ENCODE peak calls at places on chromosomes 13 and 19, in ten cellular contexts. One of them, this sample, is unnamed.

GRCh38 chr19:13100031-13100588 is 2.5 kb downstream of the LYL1 start:
- DNase-seq in foreskin melanocyte: no peak
- DNase-seq in hypothalamus: no peak
- DNase-seq in ACHN: no peak
- DNase-seq in OCI-M1: peak
- DNase-seq in NCI-H345: no peak
- DNase-seq in mammary epithelial cell: peak
- DNase-seq in neural progenitor cell: no peak
- DNase-seq in glomerular endothelial cell: no peak
- DNase-seq in activated CD4-positive, alpha-beta T cell treated with anti-CD3 and anti-CD28 coated beads, Interleukin-2, amount 50 U/mL, for 48 hours: peak
- DNase-seq in this sample: no peak

GRCh38 chr13:65090191-65090590 is 2139.9 kb downstream of the PCDH9 start:
- DNase-seq in foreskin melanocyte: no peak
- DNase-seq in hypothalamus: no peak
- DNase-seq in ACHN: no peak
- DNase-seq in OCI-M1: no peak
- DNase-seq in NCI-H345: no peak
- DNase-seq in mammary epithelial cell: no peak
- DNase-seq in neural progenitor cell: no peak
- DNase-seq in glomerular endothelial cell: no peak
- DNase-seq in activated CD4-positive, alpha-beta T cell treated with anti-CD3 and anti-CD28 coated beads, Interleukin-2, amount 50 U/mL, for 48 hours: no peak
- DNase-seq in this sample: no peak

GRCh38 chr19:38035515-38036495 is 128.8 kb downstream of the SIPA1L3 start:
- DNase-seq in foreskin melanocyte: no peak
- DNase-seq in hypothalamus: peak
- DNase-seq in ACHN: peak
- DNase-seq in OCI-M1: no peak
- DNase-seq in NCI-H345: no peak
- DNase-seq in mammary epithelial cell: no peak
- DNase-seq in neural progenitor cell: no peak
- DNase-seq in glomerular endothelial cell: no peak
- DNase-seq in activated CD4-positive, alpha-beta T cell treated with anti-CD3 and anti-CD28 coated beads, Interleukin-2, amount 50 U/mL, for 48 hours: no peak
- DNase-seq in this sample: no peak

GRCh38 chr19:29696045-29696682 is 18.9 kb downstream of the C19orf12 start:
- DNase-seq in foreskin melanocyte: no peak
- DNase-seq in hypothalamus: no peak
- DNase-seq in ACHN: no peak
- DNase-seq in OCI-M1: no peak
- DNase-seq in NCI-H345: no peak
- DNase-seq in mammary epithelial cell: no peak
- DNase-seq in neural progenitor cell: no peak
- DNase-seq in glomerular endothelial cell: no peak
- DNase-seq in activated CD4-positive, alpha-beta T cell treated with anti-CD3 and anti-CD28 coated beads, Interleukin-2, amount 50 U/mL, for 48 hours: no peak
- DNase-seq in this sample: no peak

GRCh38 chr13:99970761-99971575 is 599 bp downstream of the ZIC5 start:
- DNase-seq in foreskin melanocyte: no peak
- DNase-seq in hypothalamus: no peak
- DNase-seq in ACHN: peak
- DNase-seq in OCI-M1: no peak
- DNase-seq in NCI-H345: peak
- DNase-seq in mammary epithelial cell: no peak
- DNase-seq in neural progenitor cell: peak
- DNase-seq in glomerular endothelial cell: no peak
- DNase-seq in activated CD4-positive, alpha-beta T cell treated with anti-CD3 and anti-CD28 coated beads, Interleukin-2, amount 50 U/mL, for 48 hours: no peak
- DNase-seq in this sample: no peak

GRCh38 chr13:101691326-101691725 is 238.9 kb downstream of the ITGBL1 start:
- DNase-seq in foreskin melanocyte: no peak
- DNase-seq in hypothalamus: no peak
- DNase-seq in ACHN: no peak
- DNase-seq in OCI-M1: no peak
- DNase-seq in NCI-H345: no peak
- DNase-seq in mammary epithelial cell: peak
- DNase-seq in neural progenitor cell: no peak
- DNase-seq in glomerular endothelial cell: no peak
- DNase-seq in activated CD4-positive, alpha-beta T cell treated with anti-CD3 and anti-CD28 coated beads, Interleukin-2, amount 50 U/mL, for 48 hours: no peak
- DNase-seq in this sample: no peak

GRCh38 chr13:76725211-76725610 is 161.0 kb downstream of the KCTD12 start:
- DNase-seq in foreskin melanocyte: peak
- DNase-seq in hypothalamus: no peak
- DNase-seq in ACHN: no peak
- DNase-seq in OCI-M1: no peak
- DNase-seq in NCI-H345: no peak
- DNase-seq in mammary epithelial cell: no peak
- DNase-seq in neural progenitor cell: no peak
- DNase-seq in glomerular endothelial cell: no peak
- DNase-seq in activated CD4-positive, alpha-beta T cell treated with anti-CD3 and anti-CD28 coated beads, Interleukin-2, amount 50 U/mL, for 48 hours: no peak
- DNase-seq in this sample: no peak

GRCh38 chr13:109072505-109072904 is 443.1 kb downstream of the MYO16 start:
- DNase-seq in foreskin melanocyte: no peak
- DNase-seq in hypothalamus: no peak
- DNase-seq in ACHN: no peak
- DNase-seq in OCI-M1: no peak
- DNase-seq in NCI-H345: no peak
- DNase-seq in mammary epithelial cell: no peak
- DNase-seq in neural progenitor cell: no peak
- DNase-seq in glomerular endothelial cell: no peak
- DNase-seq in activated CD4-positive, alpha-beta T cell treated with anti-CD3 and anti-CD28 coated beads, Interleukin-2, amount 50 U/mL, for 48 hours: no peak
- DNase-seq in this sample: no peak

GRCh38 chr19:31351212-31352193 is 2.3 kb upstream of the TSHZ3 start:
- DNase-seq in foreskin melanocyte: peak
- DNase-seq in hypothalamus: no peak
- DNase-seq in ACHN: peak
- DNase-seq in OCI-M1: no peak
- DNase-seq in NCI-H345: no peak
- DNase-seq in mammary epithelial cell: peak
- DNase-seq in neural progenitor cell: peak
- DNase-seq in glomerular endothelial cell: no peak
- DNase-seq in activated CD4-positive, alpha-beta T cell treated with anti-CD3 and anti-CD28 coated beads, Interleukin-2, amount 50 U/mL, for 48 hours: peak
- DNase-seq in this sample: no peak

GRCh38 chr13:60379837-60380236 is 17.2 kb upstream of the TDRD3 start:
- DNase-seq in foreskin melanocyte: no peak
- DNase-seq in hypothalamus: no peak
- DNase-seq in ACHN: peak
- DNase-seq in OCI-M1: no peak
- DNase-seq in NCI-H345: no peak
- DNase-seq in mammary epithelial cell: no peak
- DNase-seq in neural progenitor cell: peak
- DNase-seq in glomerular endothelial cell: no peak
- DNase-seq in activated CD4-positive, alpha-beta T cell treated with anti-CD3 and anti-CD28 coated beads, Interleukin-2, amount 50 U/mL, for 48 hours: no peak
- DNase-seq in this sample: peak

GRCh38 chr19:3625996-3626472 is 556 bp downstream of the CACTIN start:
- DNase-seq in foreskin melanocyte: no peak
- DNase-seq in hypothalamus: no peak
- DNase-seq in ACHN: no peak
- DNase-seq in OCI-M1: peak
- DNase-seq in NCI-H345: no peak
- DNase-seq in mammary epithelial cell: no peak
- DNase-seq in neural progenitor cell: peak
- DNase-seq in glomerular endothelial cell: no peak
- DNase-seq in activated CD4-positive, alpha-beta T cell treated with anti-CD3 and anti-CD28 coated beads, Interleukin-2, amount 50 U/mL, for 48 hours: no peak
- DNase-seq in this sample: peak

GRCh38 chr19:36151144-36152051 is 849 bp downstream of the COX7A1 start:
- DNase-seq in foreskin melanocyte: no peak
- DNase-seq in hypothalamus: no peak
- DNase-seq in ACHN: no peak
- DNase-seq in OCI-M1: no peak
- DNase-seq in NCI-H345: no peak
- DNase-seq in mammary epithelial cell: no peak
- DNase-seq in neural progenitor cell: no peak
- DNase-seq in glomerular endothelial cell: no peak
- DNase-seq in activated CD4-positive, alpha-beta T cell treated with anti-CD3 and anti-CD28 coated beads, Interleukin-2, amount 50 U/mL, for 48 hours: no peak
- DNase-seq in this sample: no peak

GRCh38 chr19:45376045-45376724 is 5.8 kb upstream of the ERCC2 start:
- DNase-seq in foreskin melanocyte: peak
- DNase-seq in hypothalamus: no peak
- DNase-seq in ACHN: peak
- DNase-seq in OCI-M1: no peak
- DNase-seq in NCI-H345: no peak
- DNase-seq in mammary epithelial cell: peak
- DNase-seq in neural progenitor cell: peak
- DNase-seq in glomerular endothelial cell: peak
- DNase-seq in activated CD4-positive, alpha-beta T cell treated with anti-CD3 and anti-CD28 coated beads, Interleukin-2, amount 50 U/mL, for 48 hours: no peak
- DNase-seq in this sample: no peak

GRCh38 chr19:55526216-55527196 is 10.4 kb downstream of the SBK2 start:
- DNase-seq in foreskin melanocyte: peak
- DNase-seq in hypothalamus: no peak
- DNase-seq in ACHN: peak
- DNase-seq in OCI-M1: no peak
- DNase-seq in NCI-H345: peak
- DNase-seq in mammary epithelial cell: no peak
- DNase-seq in neural progenitor cell: no peak
- DNase-seq in glomerular endothelial cell: no peak
- DNase-seq in activated CD4-positive, alpha-beta T cell treated with anti-CD3 and anti-CD28 coated beads, Interleukin-2, amount 50 U/mL, for 48 hours: no peak
- DNase-seq in this sample: peak

GRCh38 chr19:8017808-8018207 is 12.4 kb upstream of the ELAVL1 start:
- DNase-seq in foreskin melanocyte: no peak
- DNase-seq in hypothalamus: no peak
- DNase-seq in ACHN: no peak
- DNase-seq in OCI-M1: peak
- DNase-seq in NCI-H345: no peak
- DNase-seq in mammary epithelial cell: no peak
- DNase-seq in neural progenitor cell: peak
- DNase-seq in glomerular endothelial cell: no peak
- DNase-seq in activated CD4-positive, alpha-beta T cell treated with anti-CD3 and anti-CD28 coated beads, Interleukin-2, amount 50 U/mL, for 48 hours: peak
- DNase-seq in this sample: peak

GRCh38 chr13:33686772-33687480 is 131.0 kb upstream of the RFC3 start:
- DNase-seq in foreskin melanocyte: no peak
- DNase-seq in hypothalamus: no peak
- DNase-seq in ACHN: no peak
- DNase-seq in OCI-M1: no peak
- DNase-seq in NCI-H345: no peak
- DNase-seq in mammary epithelial cell: no peak
- DNase-seq in neural progenitor cell: no peak
- DNase-seq in glomerular endothelial cell: no peak
- DNase-seq in activated CD4-positive, alpha-beta T cell treated with anti-CD3 and anti-CD28 coated beads, Interleukin-2, amount 50 U/mL, for 48 hours: no peak
- DNase-seq in this sample: no peak

GRCh38 chr19:35963514-35963913 is 27.3 kb downstream of the LRFN3 start:
- DNase-seq in foreskin melanocyte: peak
- DNase-seq in hypothalamus: peak
- DNase-seq in ACHN: peak
- DNase-seq in OCI-M1: peak
- DNase-seq in NCI-H345: no peak
- DNase-seq in mammary epithelial cell: peak
- DNase-seq in neural progenitor cell: peak
- DNase-seq in glomerular endothelial cell: peak
- DNase-seq in activated CD4-positive, alpha-beta T cell treated with anti-CD3 and anti-CD28 coated beads, Interleukin-2, amount 50 U/mL, for 48 hours: peak
- DNase-seq in this sample: peak